ENCODE peak calls at places on chromosomes 11 and 22, in seven cellular contexts. K is heart left ventricle, H is thoracic aorta, I is hepatocyte, S is AG10803, G is gastrocnemius medialis, M is fibroblast of pulmonary artery. R is an unnamed sample.

GRCh38 chr22:37496651-37497599 is 10.7 kb upstream of the MFNG start:
- DNase-seq in K (no peak), H (no peak), I (no peak), S (peak), G (no peak), M (peak), R (no peak)

GRCh38 chr11:96338910-96339703 is 3.9 kb downstream of the MAML2 start:
- DNase-seq in K (no peak), H (no peak), I (no peak), S (peak), G (no peak), M (peak), R (no peak)

GRCh38 chr22:17233348-17234043 is 14.3 kb upstream of the ADA2 start:
- DNase-seq in K (no peak), H (no peak), I (no peak), S (no peak), G (no peak), M (no peak), R (no peak)

GRCh38 chr11:45617886-45618601 is 47.4 kb downstream of the CHST1 start:
- DNase-seq in K (no peak), H (no peak), I (no peak), S (no peak), G (no peak), M (no peak), R (no peak)

GRCh38 chr11:14967581-14968214 is 4.5 kb downstream of the CALCA start:
- DNase-seq in K (no peak), H (no peak), I (no peak), S (no peak), G (no peak), M (no peak), R (no peak)

GRCh38 chr11:66762088-66762487 is 33.1 kb upstream of the SPTBN2 start:
- DNase-seq in K (no peak), H (no peak), I (no peak), S (no peak), G (no peak), M (no peak), R (no peak)

GRCh38 chr11:134515081-134515960 is 103.3 kb upstream of the B3GAT1 start:
- DNase-seq in K (no peak), H (no peak), I (peak), S (no peak), G (no peak), M (no peak), R (no peak)

GRCh38 chr11:94851864-94852581 is 83.9 kb downstream of the AMOTL1 start:
- DNase-seq in K (no peak), H (no peak), I (no peak), S (no peak), G (no peak), M (no peak), R (no peak)

GRCh38 chr11:76810151-76810853 is 27.1 kb downstream of the TSKU start:
- DNase-seq in K (no peak), H (no peak), I (no peak), S (peak), G (no peak), M (peak), R (no peak)

GRCh38 chr11:4480577-4481539 is 1.6 kb upstream of the OR52K1 start:
- DNase-seq in K (no peak), H (no peak), I (no peak), S (peak), G (no peak), M (no peak), R (no peak)

GRCh38 chr11:134266440-134266839 is 9.7 kb upstream of the GLB1L3 start:
- DNase-seq in K (no peak), H (no peak), I (no peak), S (no peak), G (no peak), M (no peak), R (no peak)

GRCh38 chr22:28442951-28443876 is 236.4 kb downstream of the TTC28 start:
- DNase-seq in K (peak), H (peak), I (peak), S (peak), G (peak), M (peak), R (peak)

GRCh38 chr11:101583180-101584128 is at the start of gene TRPC6:
- DNase-seq in K (peak), H (no peak), I (peak), S (no peak), G (no peak), M (peak), R (peak)

GRCh38 chr22:26481112-26481693 is 2.4 kb downstream of the HPS4 start:
- DNase-seq in K (no peak), H (no peak), I (no peak), S (no peak), G (no peak), M (no peak), R (no peak)

GRCh38 chr22:26479792-26480610 is 3.6 kb downstream of the HPS4 start:
- DNase-seq in K (no peak), H (no peak), I (no peak), S (no peak), G (no peak), M (no peak), R (no peak)

GRCh38 chr22:26480611-26480932 is 3.0 kb downstream of the HPS4 start:
- DNase-seq in K (no peak), H (no peak), I (no peak), S (no peak), G (no peak), M (no peak), R (no peak)

GRCh38 chr22:26477341-26477731 is 6.2 kb downstream of the HPS4 start:
- DNase-seq in K (no peak), H (no peak), I (no peak), S (no peak), G (no peak), M (no peak), R (no peak)

DNA sequence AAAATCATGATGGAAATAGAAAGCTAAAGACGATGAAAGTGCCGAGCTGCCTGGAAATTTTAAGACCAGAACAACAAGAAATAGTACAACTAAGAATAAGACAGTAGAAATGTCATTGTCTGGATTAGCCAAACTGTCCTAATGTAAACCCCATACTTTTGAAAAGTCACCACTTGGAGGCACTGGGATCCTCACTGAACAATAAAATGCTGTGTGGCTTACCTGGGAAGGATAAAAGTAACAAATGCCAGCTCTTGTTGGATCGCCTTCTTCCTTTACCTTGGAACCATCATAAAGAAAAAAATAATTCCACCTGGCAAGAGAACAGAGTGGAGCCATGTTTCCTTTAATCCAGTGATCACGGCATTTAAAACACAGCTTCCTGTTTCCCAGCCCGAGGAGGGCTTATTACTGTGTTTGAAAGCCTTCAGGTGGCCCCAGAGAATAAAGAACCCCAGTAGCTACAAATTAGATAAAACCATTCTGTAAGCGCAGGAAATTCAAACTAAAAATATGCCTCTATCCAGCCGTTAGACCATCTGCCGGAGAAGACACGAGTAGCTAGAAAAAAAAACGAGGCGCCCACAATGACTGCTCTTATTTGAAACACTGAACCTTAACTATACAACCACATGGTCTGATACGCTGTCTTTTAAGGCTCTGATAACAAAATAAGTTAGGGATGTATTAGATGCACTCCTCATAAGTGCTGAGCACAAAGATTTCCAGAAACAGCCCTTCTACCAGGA is 4.4 kb downstream of the HPS4 start:
- DNase-seq in K (no peak), H (no peak), I (no peak), S (no peak), G (no peak), M (no peak), R (no peak)
- H3K4me3 ChIP-seq in K (no peak), H (peak), I (no peak), S (no peak), G (no peak), M (peak), R (no peak)

DNA sequence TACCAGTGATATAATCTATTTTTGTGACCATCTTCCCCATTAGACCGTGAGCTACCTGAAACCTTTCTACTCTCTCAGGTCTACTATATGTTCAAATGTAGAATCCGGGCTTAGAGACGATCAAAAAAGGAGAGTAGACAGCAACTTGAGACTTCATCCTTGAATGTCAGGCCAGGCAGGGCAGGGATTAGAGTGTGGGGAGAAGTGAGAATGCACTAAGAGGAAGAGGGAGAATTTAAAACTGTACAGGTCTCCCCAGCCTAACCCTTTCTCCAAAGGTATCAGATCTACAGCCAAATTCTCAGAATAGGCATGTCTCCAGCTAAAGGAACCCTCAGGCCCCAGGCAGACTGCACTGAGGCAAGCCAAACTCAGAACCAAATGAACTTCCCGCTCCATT is 935 bp downstream of the LAMTOR1 start:
- DNase-seq in K (no peak), H (no peak), I (no peak), S (no peak), G (no peak), M (no peak), R (no peak)
- H3K4me3 ChIP-seq in K (peak), H (peak), I (peak), S (peak), G (peak), M (peak), R (peak)

GRCh38 chr11:68040121-68040956 is 1.5 kb downstream of the TCIRG1 start:
- DNase-seq in K (peak), H (no peak), I (peak), S (peak), G (no peak), M (peak), R (peak)
- H3K4me3 ChIP-seq in K (peak), H (peak), I (no peak), S (peak), G (peak), M (peak), R (peak)

GRCh38 chr11:118313242-118313641 is 8.7 kb downstream of the CD3E start:
- DNase-seq in K (no peak), H (no peak), I (no peak), S (peak), G (no peak), M (no peak), R (no peak)

GRCh38 chr11:118311518-118311917 is 7.0 kb downstream of the CD3E start:
- DNase-seq in K (no peak), H (no peak), I (no peak), S (no peak), G (no peak), M (no peak), R (no peak)

GRCh38 chr11:118318112-118319030 is 13.8 kb downstream of the CD3E start:
- DNase-seq in K (no peak), H (no peak), I (no peak), S (no peak), G (no peak), M (no peak), R (no peak)

GRCh38 chr11:118312328-118312727 is 7.8 kb downstream of the CD3E start:
- DNase-seq in K (no peak), H (no peak), I (no peak), S (no peak), G (no peak), M (no peak), R (no peak)

GRCh38 chr11:118314985-118315384 is 10.5 kb downstream of the CD3E start:
- DNase-seq in K (no peak), H (no peak), I (no peak), S (no peak), G (no peak), M (no peak), R (no peak)
- H3K4me3 ChIP-seq in K (no peak), H (no peak), I (no peak), S (no peak), G (no peak), M (no peak), R (no peak)

GRCh38 chr11:47466701-47467250 is 17.8 kb upstream of the RAPSN start:
- DNase-seq in K (no peak), H (no peak), I (no peak), S (peak), G (no peak), M (peak), R (no peak)

GRCh38 chr11:47467372-47467771 is 18.4 kb upstream of the RAPSN start:
- DNase-seq in K (no peak), H (no peak), I (no peak), S (no peak), G (no peak), M (no peak), R (no peak)

GRCh38 chr11:47470671-47471070 is 21.7 kb upstream of the RAPSN start:
- DNase-seq in K (no peak), H (no peak), I (no peak), S (no peak), G (no peak), M (no peak), R (no peak)

GRCh38 chr11:47468598-47469214 is 19.8 kb upstream of the RAPSN start:
- DNase-seq in K (no peak), H (no peak), I (no peak), S (no peak), G (no peak), M (peak), R (no peak)

DNA sequence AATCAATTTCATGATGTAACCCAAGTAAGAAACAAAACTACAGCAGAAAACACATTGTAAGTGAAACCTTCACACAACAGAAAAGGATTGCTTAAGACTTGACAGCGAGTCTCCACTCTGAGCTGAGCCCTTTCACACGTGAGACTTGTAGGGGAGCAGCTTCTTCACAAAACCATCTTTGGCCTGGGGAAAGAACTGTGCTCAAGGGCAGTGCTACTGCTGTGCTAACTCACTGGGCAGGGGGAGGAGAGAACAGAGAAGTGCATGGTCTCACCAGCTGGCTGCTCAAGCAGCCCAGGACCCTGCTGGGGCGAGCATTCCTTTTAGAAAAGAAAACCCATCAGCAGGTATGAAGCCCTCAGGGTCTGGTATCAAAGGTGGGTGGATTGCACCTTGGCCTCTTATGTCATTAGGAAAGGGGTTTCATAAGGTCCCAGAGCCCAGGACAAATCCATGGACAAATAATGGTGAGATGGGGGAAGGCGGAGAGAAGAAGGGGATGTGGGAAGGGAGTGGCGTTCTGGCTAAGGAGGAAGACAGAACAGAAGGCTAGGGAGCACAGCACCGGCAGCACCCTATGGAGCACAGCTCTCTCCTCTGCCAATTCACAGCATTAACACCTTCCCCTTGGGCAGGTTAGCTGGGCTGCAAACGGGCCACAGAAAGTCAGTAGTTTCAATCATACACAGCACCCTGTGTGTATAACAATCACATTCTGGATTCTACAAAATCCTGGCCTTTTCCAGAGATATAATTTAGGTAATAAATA is 20.7 kb upstream of the RAPSN start:
- DNase-seq in K (no peak), H (no peak), I (no peak), S (peak), G (no peak), M (peak), R (no peak)
- H3K4me3 ChIP-seq in K (no peak), H (no peak), I (no peak), S (no peak), G (no peak), M (no peak), R (no peak)

DNA sequence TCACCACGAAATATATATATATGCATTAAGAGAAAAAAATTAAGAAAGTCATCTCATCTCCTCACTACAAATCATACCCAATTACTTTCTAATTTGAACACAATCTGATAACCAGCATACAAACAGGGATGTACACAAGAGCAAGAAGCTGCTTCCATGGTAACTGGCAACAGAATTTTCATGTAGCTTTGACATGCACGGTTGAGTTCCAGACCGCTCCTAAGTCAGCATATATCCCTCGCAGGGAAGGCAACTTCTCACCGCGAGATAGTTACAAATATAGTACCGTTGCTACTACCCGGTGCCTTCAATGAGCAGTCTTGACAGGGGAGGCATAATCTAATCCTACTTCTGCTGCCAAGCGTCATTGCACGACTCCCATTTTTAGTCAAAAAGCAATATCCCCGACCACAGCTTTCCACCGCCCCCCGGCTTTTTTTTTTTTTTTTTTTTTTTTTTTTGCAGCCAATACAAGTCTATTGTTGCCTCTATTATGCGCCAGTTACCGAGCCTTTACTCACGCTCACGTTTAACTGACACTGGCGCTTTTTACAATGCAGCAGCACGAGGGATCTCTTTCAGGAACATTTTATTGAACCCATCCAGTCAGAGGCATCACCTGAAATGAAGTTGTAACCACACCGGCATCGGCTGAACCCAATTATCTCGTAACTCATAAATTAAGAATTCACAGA is 2.2 kb downstream of the CADM1 start:
- DNase-seq in K (no peak), H (no peak), I (peak), S (no peak), G (no peak), M (no peak), R (no peak)
- H3K4me3 ChIP-seq in K (peak), H (peak), I (peak), S (peak), G (peak), M (no peak), R (peak)

DNA sequence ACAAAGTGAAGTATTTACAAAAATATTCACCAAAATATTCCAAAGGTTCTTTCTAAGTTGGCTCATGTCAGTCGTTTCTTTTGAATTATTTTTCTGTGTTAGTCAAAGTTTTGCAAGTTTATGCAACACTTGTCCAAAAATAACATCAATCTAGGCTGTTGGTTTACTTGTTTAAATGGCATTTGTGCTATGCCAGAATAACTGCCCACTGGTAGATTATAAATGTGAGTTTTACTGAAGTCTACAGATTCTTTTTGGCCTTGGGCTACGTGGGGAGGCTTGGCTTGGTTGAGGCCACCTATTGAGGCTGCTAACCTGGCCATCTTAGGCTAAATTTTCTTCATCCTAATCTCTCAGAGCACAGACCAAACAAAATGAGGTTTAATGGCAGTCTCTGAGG is 1091.9 kb upstream of the RAG2 start:
- DNase-seq in K (no peak), H (no peak), I (no peak), S (no peak), G (no peak), M (peak), R (no peak)
- H3K4me3 ChIP-seq in K (no peak), H (no peak), I (no peak), S (no peak), G (no peak), M (no peak), R (no peak)

GRCh38 chr11:115437902-115438575 is 66.2 kb downstream of the CADM1 start:
- DNase-seq in K (no peak), H (no peak), I (no peak), S (no peak), G (no peak), M (no peak), R (no peak)
- H3K4me3 ChIP-seq in K (no peak), H (no peak), I (no peak), S (no peak), G (no peak), M (no peak), R (no peak)

DNA sequence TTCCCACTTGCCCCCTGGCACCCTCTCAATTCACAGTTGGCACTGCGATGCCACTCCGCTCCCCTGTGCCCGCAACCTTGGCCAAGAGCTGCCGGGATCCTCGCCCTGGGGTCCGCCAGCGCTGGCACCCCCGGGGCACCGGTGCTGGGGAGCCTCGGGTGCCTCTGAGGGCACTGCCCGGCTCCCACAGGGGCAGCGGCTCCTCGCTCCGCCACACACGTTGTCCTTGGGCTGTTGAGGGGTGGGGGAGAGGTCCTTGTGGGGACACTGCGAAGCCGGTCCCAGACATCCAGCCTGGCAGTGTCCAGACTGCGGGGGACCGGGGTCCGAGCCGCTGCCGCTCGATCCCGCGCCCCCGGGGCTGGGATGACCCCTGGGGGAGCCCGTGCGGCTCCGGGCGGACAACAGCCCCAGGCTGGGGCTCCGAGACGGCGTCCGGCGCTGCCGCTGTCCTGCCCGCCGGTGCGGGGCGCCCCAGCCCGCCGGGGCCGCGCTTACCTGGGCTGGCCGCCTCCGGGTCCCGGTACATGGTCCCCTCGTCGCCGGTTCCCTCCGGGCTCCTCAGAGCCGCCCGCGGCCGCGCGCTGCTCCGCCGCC is 486 bp downstream of the SYT7 start:
- DNase-seq in K (no peak), H (no peak), I (peak), S (no peak), G (no peak), M (no peak), R (no peak)
- H3K4me3 ChIP-seq in K (peak), H (peak), I (peak), S (no peak), G (peak), M (no peak), R (peak)

GRCh38 chr22:19242699-19243098 is 48.8 kb downstream of the CLTCL1 start:
- DNase-seq in K (no peak), H (no peak), I (no peak), S (no peak), G (no peak), M (no peak), R (no peak)
- H3K4me3 ChIP-seq in K (no peak), H (no peak), I (no peak), S (no peak), G (no peak), M (no peak), R (no peak)